ENCODE peak calls at places on chromosomes 16 and 17, in four cellular contexts. One of them, this sample, is unnamed.

GRCh38 chr17:80616705-80617104 is 72.1 kb downstream of the RPTOR start:
- DNase-seq in mesendoderm: no peak
- DNase-seq in neuronal stem cell: no peak
- DNase-seq in H9: no peak
- DNase-seq in this sample: no peak

GRCh38 chr17:81608605-81609004 is 28.3 kb downstream of the NPLOC4 start:
- DNase-seq in mesendoderm: no peak
- DNase-seq in neuronal stem cell: no peak
- DNase-seq in H9: no peak
- DNase-seq in this sample: no peak

GRCh38 chr17:79668344-79669250 is 57.7 kb upstream of the RBFOX3 start:
- DNase-seq in mesendoderm: peak
- DNase-seq in neuronal stem cell: no peak
- DNase-seq in H9: no peak
- DNase-seq in this sample: no peak

GRCh38 chr16:10009691-10010090 is 172.5 kb downstream of the GRIN2A start:
- DNase-seq in mesendoderm: no peak
- DNase-seq in neuronal stem cell: no peak
- DNase-seq in H9: no peak
- DNase-seq in this sample: no peak

GRCh38 chr17:81210868-81211267 is 11.9 kb downstream of the CEP131 start:
- DNase-seq in mesendoderm: peak
- DNase-seq in neuronal stem cell: no peak
- DNase-seq in H9: no peak
- DNase-seq in this sample: no peak

GRCh38 chr17:21399476-21400203 is 23.5 kb downstream of the KCNJ12 start:
- DNase-seq in mesendoderm: no peak
- DNase-seq in neuronal stem cell: no peak
- DNase-seq in H9: no peak
- DNase-seq in this sample: no peak

GRCh38 chr17:77681820-77682219 is 276.7 kb upstream of the TNRC6C start:
- DNase-seq in mesendoderm: no peak
- DNase-seq in neuronal stem cell: no peak
- DNase-seq in H9: peak
- DNase-seq in this sample: no peak

GRCh38 chr16:75929056-75929455 is 202.8 kb upstream of the CPHXL start:
- DNase-seq in mesendoderm: no peak
- DNase-seq in neuronal stem cell: no peak
- DNase-seq in H9: no peak
- DNase-seq in this sample: peak

GRCh38 chr16:25063865-25064264 is 47.7 kb upstream of the LCMT1 start:
- DNase-seq in mesendoderm: no peak
- DNase-seq in neuronal stem cell: no peak
- DNase-seq in H9: no peak
- DNase-seq in this sample: peak

GRCh38 chr17:3557768-3558583 is at the start of gene TRPV3:
- DNase-seq in mesendoderm: no peak
- DNase-seq in neuronal stem cell: no peak
- DNase-seq in H9: peak
- DNase-seq in this sample: no peak

GRCh38 chr17:55690105-55690508 is 32.6 kb downstream of the TMEM100 start:
- DNase-seq in mesendoderm: no peak
- DNase-seq in neuronal stem cell: no peak
- DNase-seq in H9: no peak
- DNase-seq in this sample: peak

GRCh38 chr17:78529871-78530670 is 47.1 kb downstream of the DNAH17 start:
- DNase-seq in mesendoderm: no peak
- DNase-seq in neuronal stem cell: no peak
- DNase-seq in H9: peak
- DNase-seq in this sample: no peak

GRCh38 chr17:42774066-42774750 is 959 bp downstream of the VPS25 start:
- DNase-seq in mesendoderm: peak
- DNase-seq in neuronal stem cell: no peak
- DNase-seq in H9: no peak
- DNase-seq in this sample: no peak

GRCh38 chr16:85528528-85529387 is 84.4 kb upstream of the GSE1 start:
- DNase-seq in mesendoderm: no peak
- DNase-seq in neuronal stem cell: no peak
- DNase-seq in H9: no peak
- DNase-seq in this sample: no peak

GRCh38 chr17:42518046-42518754 is 17.8 kb upstream of the NAGLU start:
- DNase-seq in mesendoderm: no peak
- DNase-seq in neuronal stem cell: no peak
- DNase-seq in H9: peak
- DNase-seq in this sample: peak

GRCh38 chr16:57516773-57517172 is 19.6 kb downstream of the CCDC102A start:
- DNase-seq in mesendoderm: no peak
- DNase-seq in neuronal stem cell: no peak
- DNase-seq in H9: no peak
- DNase-seq in this sample: no peak

GRCh38 chr17:61400058-61400785 is 579 bp downstream of the TBX2 start:
- DNase-seq in mesendoderm: peak
- DNase-seq in neuronal stem cell: no peak
- DNase-seq in H9: peak
- DNase-seq in this sample: peak

GRCh38 chr16:30526137-30526822 is at the start of gene ZNF768:
- DNase-seq in mesendoderm: peak
- DNase-seq in neuronal stem cell: peak
- DNase-seq in H9: peak
- DNase-seq in this sample: peak

GRCh38 chr16:79599256-79599836 is 1.2 kb downstream of the MAF start:
- DNase-seq in mesendoderm: peak
- DNase-seq in neuronal stem cell: no peak
- DNase-seq in H9: peak
- DNase-seq in this sample: no peak

GRCh38 chr17:47803751-47804150 is 17.8 kb downstream of the OSBPL7 start:
- DNase-seq in mesendoderm: no peak
- DNase-seq in neuronal stem cell: no peak
- DNase-seq in H9: no peak
- DNase-seq in this sample: no peak

GRCh38 chr16:20918486-20919239 is 18.1 kb downstream of the LYRM1 start:
- DNase-seq in mesendoderm: no peak
- DNase-seq in neuronal stem cell: no peak
- DNase-seq in H9: no peak
- DNase-seq in this sample: peak

GRCh38 chr17:65137076-65137935 is at the start of gene RGS9:
- DNase-seq in mesendoderm: peak
- DNase-seq in neuronal stem cell: peak
- DNase-seq in H9: peak
- DNase-seq in this sample: peak

GRCh38 chr17:74449773-74450172 is 16.7 kb upstream of the CD300A start:
- DNase-seq in mesendoderm: no peak
- DNase-seq in neuronal stem cell: no peak
- DNase-seq in H9: no peak
- DNase-seq in this sample: no peak

GRCh38 chr17:52026075-52026474 is 132.4 kb downstream of the CA10 start:
- DNase-seq in mesendoderm: no peak
- DNase-seq in neuronal stem cell: no peak
- DNase-seq in H9: no peak
- DNase-seq in this sample: peak

GRCh38 chr17:28722413-28723158 is 2.8 kb downstream of the RPL23A start:
- DNase-seq in mesendoderm: no peak
- DNase-seq in neuronal stem cell: no peak
- DNase-seq in H9: no peak
- DNase-seq in this sample: no peak

GRCh38 chr17:28718317-28718672 is 627 bp upstream of the RAB34 start:
- DNase-seq in mesendoderm: no peak
- DNase-seq in neuronal stem cell: peak
- DNase-seq in H9: no peak
- DNase-seq in this sample: no peak

GRCh38 chr17:28717578-28718316 is at the start of gene RAB34:
- DNase-seq in mesendoderm: peak
- DNase-seq in neuronal stem cell: peak
- DNase-seq in H9: peak
- DNase-seq in this sample: peak

GRCh38 chr17:28718990-28719433 is 773 bp upstream of the RPL23A start:
- DNase-seq in mesendoderm: no peak
- DNase-seq in neuronal stem cell: no peak
- DNase-seq in H9: no peak
- DNase-seq in this sample: no peak

GRCh38 chr17:28720247-28720996 is 637 bp downstream of the RPL23A start:
- DNase-seq in mesendoderm: peak
- DNase-seq in neuronal stem cell: no peak
- DNase-seq in H9: no peak
- DNase-seq in this sample: peak
- H2AK5ac ChIP-seq in mesendoderm: peak
- H2AK5ac ChIP-seq in neuronal stem cell: peak
- H2AK5ac ChIP-seq in H9: no peak
- H2AK5ac ChIP-seq in this sample: peak

GRCh38 chr17:27540300-27541105 is 84.3 kb downstream of the KSR1 start:
- DNase-seq in mesendoderm: no peak
- DNase-seq in neuronal stem cell: no peak
- DNase-seq in H9: no peak
- DNase-seq in this sample: peak
- H2AK5ac ChIP-seq in mesendoderm: no peak
- H2AK5ac ChIP-seq in neuronal stem cell: no peak
- H2AK5ac ChIP-seq in H9: no peak
- H2AK5ac ChIP-seq in this sample: no peak

GRCh38 chr16:66936462-66936861 is 1.1 kb downstream of the CES2 start:
- DNase-seq in mesendoderm: no peak
- DNase-seq in neuronal stem cell: no peak
- DNase-seq in H9: no peak
- DNase-seq in this sample: no peak
- H2AK5ac ChIP-seq in mesendoderm: no peak
- H2AK5ac ChIP-seq in neuronal stem cell: no peak
- H2AK5ac ChIP-seq in H9: no peak
- H2AK5ac ChIP-seq in this sample: no peak

GRCh38 chr16:4391635-4392381 is 20.2 kb downstream of the VASN start:
- DNase-seq in mesendoderm: peak
- DNase-seq in neuronal stem cell: no peak
- DNase-seq in H9: peak
- DNase-seq in this sample: no peak
- H2AK5ac ChIP-seq in mesendoderm: no peak
- H2AK5ac ChIP-seq in neuronal stem cell: peak
- H2AK5ac ChIP-seq in H9: no peak
- H2AK5ac ChIP-seq in this sample: peak

DNA sequence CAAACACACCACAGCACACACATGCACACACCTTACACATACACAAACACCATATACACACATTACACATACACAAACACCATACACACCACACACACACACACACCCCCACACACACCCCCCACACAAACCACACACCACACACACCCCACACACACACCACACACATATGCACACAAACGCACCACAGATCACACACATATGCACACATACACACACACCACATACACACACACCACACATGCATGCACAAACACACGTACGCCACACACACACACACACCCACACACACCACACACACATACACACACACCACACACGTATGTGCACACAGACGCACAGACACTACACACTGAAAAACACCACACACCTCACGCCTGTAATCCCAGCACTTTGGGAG is 166.0 kb downstream of the AHSP start:
- DNase-seq in mesendoderm: no peak
- DNase-seq in neuronal stem cell: no peak
- DNase-seq in H9: no peak
- DNase-seq in this sample: no peak
- H2AK5ac ChIP-seq in mesendoderm: no peak
- H2AK5ac ChIP-seq in neuronal stem cell: no peak
- H2AK5ac ChIP-seq in H9: no peak
- H2AK5ac ChIP-seq in this sample: no peak

DNA sequence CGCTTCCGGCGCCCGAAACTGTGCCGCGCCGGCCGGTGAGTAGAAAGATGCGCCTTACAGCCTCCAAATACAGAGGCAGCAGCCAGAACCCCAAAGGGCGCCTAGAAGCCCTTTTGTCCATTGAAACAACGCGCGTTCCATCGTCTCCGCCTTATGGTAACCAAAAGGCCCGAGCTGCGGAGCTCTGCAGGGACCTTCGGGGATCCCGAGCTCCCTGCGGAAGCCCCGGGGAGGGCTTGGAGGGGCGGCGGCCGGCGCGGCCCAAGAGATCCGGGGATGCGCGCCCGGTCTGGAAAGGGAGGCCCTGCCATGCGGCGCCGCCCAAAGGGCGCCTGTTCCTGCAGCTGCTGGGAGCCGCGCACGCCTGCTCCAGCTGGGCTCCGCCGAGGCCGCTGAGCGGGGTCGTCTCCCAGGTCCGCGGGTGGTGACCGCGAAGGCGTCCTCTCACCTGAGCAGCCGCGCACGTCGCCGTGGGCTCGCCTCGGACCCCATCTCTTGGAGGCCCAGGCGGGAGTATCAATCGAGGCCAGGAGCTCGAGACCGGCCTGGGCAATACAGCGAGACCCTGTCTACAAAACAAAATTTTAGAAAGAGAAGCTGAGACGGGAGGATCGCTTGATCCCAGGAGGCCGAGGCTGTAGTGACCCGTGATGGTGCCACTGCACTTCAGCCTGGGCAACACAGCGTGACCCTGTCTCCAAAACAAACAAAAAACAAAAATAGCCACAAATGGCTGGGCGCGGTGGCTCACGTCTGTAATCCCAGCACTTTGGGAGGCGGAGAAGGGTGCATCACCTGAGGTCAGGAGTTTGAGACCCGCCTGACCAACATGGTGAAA is 805 bp upstream of the FBXO31 start:
- DNase-seq in mesendoderm: no peak
- DNase-seq in neuronal stem cell: no peak
- DNase-seq in H9: peak
- DNase-seq in this sample: no peak
- H2AK5ac ChIP-seq in mesendoderm: no peak
- H2AK5ac ChIP-seq in neuronal stem cell: peak
- H2AK5ac ChIP-seq in H9: no peak
- H2AK5ac ChIP-seq in this sample: no peak

GRCh38 chr16:66175580-66175979 is 190.9 kb upstream of the CDH5 start:
- DNase-seq in mesendoderm: no peak
- DNase-seq in neuronal stem cell: no peak
- DNase-seq in H9: no peak
- DNase-seq in this sample: no peak
- H2AK5ac ChIP-seq in mesendoderm: no peak
- H2AK5ac ChIP-seq in neuronal stem cell: no peak
- H2AK5ac ChIP-seq in H9: no peak
- H2AK5ac ChIP-seq in this sample: no peak

GRCh38 chr16:28950648-28951409 is at the start of gene NFATC2IP:
- DNase-seq in mesendoderm: peak
- DNase-seq in neuronal stem cell: peak
- DNase-seq in H9: peak
- DNase-seq in this sample: peak
- H2AK5ac ChIP-seq in mesendoderm: no peak
- H2AK5ac ChIP-seq in neuronal stem cell: peak
- H2AK5ac ChIP-seq in H9: no peak
- H2AK5ac ChIP-seq in this sample: no peak

DNA sequence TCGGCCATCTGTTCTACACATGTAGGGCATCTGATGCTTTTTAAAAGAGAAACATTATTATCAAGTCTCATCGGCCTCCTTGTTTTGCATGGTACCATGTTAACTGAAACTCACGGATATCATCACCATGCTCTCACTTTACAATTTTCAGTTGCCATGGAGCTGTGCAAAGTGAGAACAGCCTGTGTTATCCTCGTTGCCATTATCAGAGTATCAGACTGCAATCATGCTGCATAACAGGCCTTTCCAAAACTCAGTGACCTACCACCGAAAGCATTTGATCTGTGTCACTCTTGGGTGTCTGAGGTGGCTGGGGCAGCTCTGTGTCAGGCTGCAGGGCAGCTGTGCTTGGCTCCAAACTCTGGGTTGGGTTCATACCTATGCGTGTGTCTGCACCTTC is 110.2 kb downstream of the C17orf67 start:
- DNase-seq in mesendoderm: no peak
- DNase-seq in neuronal stem cell: no peak
- DNase-seq in H9: no peak
- DNase-seq in this sample: no peak
- H2AK5ac ChIP-seq in mesendoderm: no peak
- H2AK5ac ChIP-seq in neuronal stem cell: no peak
- H2AK5ac ChIP-seq in H9: no peak
- H2AK5ac ChIP-seq in this sample: no peak

This sample was measured in mesenchymal stem cell.